ENCODE peak calls at places on chromosomes 5 and 9, in six cellular contexts. R is stimulated activated CD8-positive, alpha-beta memory T cell treated with anti-CD3 and anti-CD28 coated beads, Interleukin-4, amount 100 ng/mL, for 1 hour; E is Calu3; B is occipital lobe; V is KG1; C is GM13977. A is an unnamed sample.
A peak's percentile ranks its signal among the peaks of the same experiment; 100 is the strongest.

GRCh38 chr5:378976-379742 is 57.6 kb downstream of the AHRR start:
- DNase-seq in C (no peak), E (no peak), R (no peak), B (no peak), V (no peak), A (no peak)

GRCh38 chr9:128068656-128069221 is 707 bp downstream of the SLC25A25 start:
- DNase-seq in R (no peak), V (no peak), E (no peak), C (peak; percentile 12), B (peak; percentile 22), A (no peak)

GRCh38 chr5:136769900-136770684 is 404.7 kb upstream of the TRPC7 start:
- DNase-seq in V (no peak), C (peak; percentile 63), R (no peak), B (peak; percentile 65), E (peak; percentile 81), A (peak; percentile 34)

GRCh38 chr5:6158974-6159863 is 219.1 kb downstream of the MED10 start:
- DNase-seq in R (no peak), V (no peak), E (no peak), B (no peak), C (no peak), A (no peak)

GRCh38 chr9:129548571-129549135 is 72.2 kb downstream of the C9orf50 start:
- DNase-seq in R (no peak), C (no peak), B (no peak), E (no peak), V (no peak), A (no peak)

GRCh38 chr5:16606628-16607027 is 10.2 kb downstream of the RETREG1 start:
- DNase-seq in C (no peak), E (no peak), R (no peak), B (no peak), V (no peak), A (no peak)

GRCh38 chr9:133702798-133703570 is 35.2 kb downstream of the SARDH start:
- DNase-seq in B (no peak), R (no peak), E (no peak), V (no peak), C (no peak), A (no peak)

GRCh38 chr9:122058707-122059106 is 34.4 kb downstream of the TTLL11 start:
- DNase-seq in V (no peak), E (no peak), B (no peak), R (no peak), C (no peak), A (no peak)

GRCh38 chr5:174556756-174557155 is 167.6 kb upstream of the MSX2 start:
- DNase-seq in V (no peak), B (no peak), R (no peak), C (no peak), E (no peak), A (no peak)

GRCh38 chr5:62614355-62614754 is 35.7 kb downstream of the LRRC70 start:
- DNase-seq in B (no peak), C (no peak), V (no peak), R (no peak), E (no peak), A (no peak)

GRCh38 chr9:133738039-133738805 is at the start of gene SARDH:
- DNase-seq in C (peak; percentile 83), R (peak; percentile 7), E (peak; percentile 40), B (no peak), V (no peak), A (peak; percentile 60)

GRCh38 chr5:32228816-32229215 is 54.7 kb upstream of the GOLPH3 start:
- DNase-seq in B (no peak), V (no peak), C (no peak), E (no peak), R (no peak), A (no peak)

GRCh38 chr9:133834080-133834976 is 96.2 kb upstream of the SARDH start:
- DNase-seq in R (no peak), E (no peak), V (no peak), B (no peak), C (no peak), A (no peak)

GRCh38 chr5:90866333-90866732 is 307.7 kb downstream of the ADGRV1 start:
- DNase-seq in R (no peak), B (no peak), E (no peak), C (peak; percentile 26), V (no peak), A (no peak)

GRCh38 chr5:124176692-124177091 is 569.7 kb downstream of the ZNF608 start:
- DNase-seq in V (no peak), R (no peak), C (no peak), B (no peak), E (no peak), A (no peak)

GRCh38 chr9:11312976-11313375 is 700.2 kb upstream of the PTPRD start:
- DNase-seq in E (no peak), V (no peak), C (no peak), R (no peak), B (no peak), A (no peak)

GRCh38 chr5:172534229-172535169 is 80.2 kb upstream of the SH3PXD2B start:
- DNase-seq in C (no peak), V (no peak), B (no peak), E (no peak), R (no peak), A (no peak)

GRCh38 chr5:84372066-84372700 is 12.5 kb downstream of the EDIL3 start:
- DNase-seq in V (no peak), B (no peak), E (no peak), C (no peak), R (no peak), A (no peak)

GRCh38 chr5:39219433-39219832 is at the start of gene FYB1:
- DNase-seq in B (no peak), R (no peak), C (no peak), V (no peak), E (peak; percentile 54), A (no peak)

GRCh38 chr5:142426129-142426641 is 101.4 kb upstream of the SPRY4 start:
- DNase-seq in R (peak; percentile 2), E (no peak), B (no peak), C (no peak), V (no peak), A (peak; percentile 29)

GRCh38 chr9:19028835-19029451 is 4.1 kb downstream of the SAXO1 start:
- DNase-seq in R (no peak), B (no peak), V (no peak), E (peak; percentile 42), C (peak; percentile 72), A (peak; percentile 23)

GRCh38 chr9:22079873-22080341 is 70.8 kb upstream of the CDKN2B start:
- DNase-seq in B (no peak), R (no peak), E (peak; percentile 11), V (no peak), C (peak; percentile 32), A (peak; percentile 27)

GRCh38 chr5:42974546-42974945 is 65.6 kb downstream of the ANXA2R start:
- DNase-seq in R (no peak), B (no peak), C (no peak), E (no peak), V (no peak), A (no peak)

GRCh38 chr5:34519489-34520220 is 136.5 kb upstream of the RAI14 start:
- DNase-seq in E (no peak), B (no peak), C (no peak), V (no peak), R (no peak), A (no peak)

GRCh38 chr9:87711857-87712800 is 13.8 kb upstream of the CTSL start:
- DNase-seq in B (no peak), V (no peak), E (no peak), R (no peak), C (no peak), A (no peak)

GRCh38 chr5:171858303-171858702 is 72.7 kb downstream of the SMIM23 start:
- DNase-seq in R (no peak), B (no peak), E (no peak), C (no peak), V (peak; percentile 36), A (no peak)

GRCh38 chr5:139725073-139725830 is 70.4 kb upstream of the PSD2 start:
- DNase-seq in C (no peak), E (peak; percentile 62), V (no peak), R (no peak), B (no peak), A (no peak)

GRCh38 chr5:30413540-30413939 is 779.9 kb upstream of the CDH6 start:
- DNase-seq in E (no peak), R (no peak), V (no peak), C (no peak), B (no peak), A (no peak)

GRCh38 chr9:79233542-79233941 is 338.2 kb upstream of the TLE4 start:
- DNase-seq in E (no peak), R (no peak), B (no peak), V (no peak), C (peak; percentile 17), A (no peak)

GRCh38 chr9:112120471-112120925 is 54.6 kb downstream of the SUSD1 start:
- DNase-seq in C (no peak), E (no peak), R (no peak), B (no peak), V (no peak), A (no peak)

GRCh38 chr5:154712518-154713437 is 42.4 kb upstream of the LARP1 start:
- DNase-seq in V (no peak), R (no peak), C (no peak), E (peak; percentile 81), B (no peak), A (no peak)

GRCh38 chr5:133512896-133513295 is 99.4 kb downstream of the FSTL4 start:
- DNase-seq in V (no peak), C (no peak), B (no peak), E (no peak), R (no peak), A (no peak)

GRCh38 chr5:138274189-138274853 is at the start of gene GFRA3:
- DNase-seq in C (peak; percentile 51), E (peak; percentile 10), V (no peak), R (no peak), B (no peak), A (peak; percentile 14)

GRCh38 chr5:122007445-122008010 is 45.8 kb downstream of the SRFBP1 start:
- DNase-seq in E (no peak), C (no peak), R (no peak), V (no peak), B (no peak), A (no peak)

GRCh38 chr5:16484081-16484480 is 18.5 kb upstream of the ZNF622 start:
- DNase-seq in E (no peak), V (no peak), B (no peak), R (no peak), C (no peak), A (no peak)

GRCh38 chr5:79229357-79230174 is 6.4 kb upstream of the JMY start:
- DNase-seq in C (peak; percentile 63), V (no peak), B (no peak), E (no peak), R (no peak), A (no peak)